ENCODE peak calls at places on chromosomes 12 and 14, in four cellular contexts. One of them, this sample, is unnamed.

GRCh38 chr12:116761499-116761898 is 23.4 kb downstream of the RNFT2 start:
- DNase-seq in sigmoid colon: peak; percentile 30
- DNase-seq in lung: no peak
- DNase-seq in heart right ventricle: no peak
- DNase-seq in this sample: no peak

GRCh38 chr12:27478949-27479348 is 32.4 kb downstream of the SMCO2 start:
- DNase-seq in heart right ventricle: no peak
- DNase-seq in lung: no peak
- DNase-seq in sigmoid colon: no peak
- DNase-seq in this sample: no peak

GRCh38 chr12:79400481-79400880 is 290.3 kb downstream of the PAWR start:
- DNase-seq in heart right ventricle: no peak
- DNase-seq in lung: no peak
- DNase-seq in sigmoid colon: no peak
- DNase-seq in this sample: no peak

GRCh38 chr12:105013892-105014291 is 27.8 kb downstream of the NOPCHAP1 start:
- DNase-seq in lung: no peak
- DNase-seq in sigmoid colon: no peak
- DNase-seq in heart right ventricle: no peak
- DNase-seq in this sample: peak; percentile 6

GRCh38 chr12:121712462-121713256 is at the start of gene TMEM120B:
- DNase-seq in sigmoid colon: peak; percentile 93
- DNase-seq in heart right ventricle: peak; percentile 80
- DNase-seq in lung: peak; percentile 81
- DNase-seq in this sample: no peak

GRCh38 chr14:75714993-75715392 is 53.9 kb downstream of the TTLL5 start:
- DNase-seq in sigmoid colon: no peak
- DNase-seq in heart right ventricle: no peak
- DNase-seq in lung: no peak
- DNase-seq in this sample: no peak

GRCh38 chr12:53005215-53005985 is 856 bp upstream of the EIF4B start:
- DNase-seq in lung: peak; percentile 29
- DNase-seq in sigmoid colon: peak; percentile 68
- DNase-seq in heart right ventricle: no peak
- DNase-seq in this sample: no peak

GRCh38 chr14:96108061-96108795 is 69.1 kb downstream of the C14orf132 start:
- DNase-seq in lung: no peak
- DNase-seq in sigmoid colon: no peak
- DNase-seq in heart right ventricle: no peak
- DNase-seq in this sample: no peak

GRCh38 chr12:4034926-4035325 is 161.7 kb upstream of the PARP11 start:
- DNase-seq in heart right ventricle: no peak
- DNase-seq in sigmoid colon: no peak
- DNase-seq in lung: no peak
- DNase-seq in this sample: no peak

GRCh38 chr14:94043111-94043755 is 17.1 kb downstream of the OTUB2 start:
- DNase-seq in heart right ventricle: no peak
- DNase-seq in sigmoid colon: peak; percentile 60
- DNase-seq in lung: no peak
- DNase-seq in this sample: no peak

GRCh38 chr14:94722397-94722796 is 47.5 kb downstream of the GSC start:
- DNase-seq in sigmoid colon: no peak
- DNase-seq in heart right ventricle: no peak
- DNase-seq in lung: no peak
- DNase-seq in this sample: no peak

GRCh38 chr14:84029720-84030119 is 1500.2 kb upstream of the FLRT2 start:
- DNase-seq in sigmoid colon: no peak
- DNase-seq in lung: no peak
- DNase-seq in heart right ventricle: no peak
- DNase-seq in this sample: no peak

GRCh38 chr14:68627868-68628604 is 164.8 kb downstream of the ZFP36L1 start:
- DNase-seq in sigmoid colon: no peak
- DNase-seq in lung: no peak
- DNase-seq in heart right ventricle: no peak
- DNase-seq in this sample: peak; percentile 16

GRCh38 chr12:131619106-131619642 is 91.7 kb upstream of the SFSWAP start:
- DNase-seq in sigmoid colon: no peak
- DNase-seq in heart right ventricle: no peak
- DNase-seq in lung: no peak
- DNase-seq in this sample: no peak

GRCh38 chr12:113169697-113170096 is 15.6 kb downstream of the DDX54 start:
- DNase-seq in heart right ventricle: no peak
- DNase-seq in lung: no peak
- DNase-seq in sigmoid colon: no peak
- DNase-seq in this sample: no peak
- H3K4me1 ChIP-seq in heart right ventricle: no peaks in the 10 kb centered on the region
- H3K4me1 ChIP-seq in lung: no peaks in the 10 kb centered on the region
- H3K4me1 ChIP-seq in sigmoid colon: no peaks in the 10 kb centered on the region
- H3K4me1 ChIP-seq in this sample: no peaks in the 10 kb centered on the region

DNA sequence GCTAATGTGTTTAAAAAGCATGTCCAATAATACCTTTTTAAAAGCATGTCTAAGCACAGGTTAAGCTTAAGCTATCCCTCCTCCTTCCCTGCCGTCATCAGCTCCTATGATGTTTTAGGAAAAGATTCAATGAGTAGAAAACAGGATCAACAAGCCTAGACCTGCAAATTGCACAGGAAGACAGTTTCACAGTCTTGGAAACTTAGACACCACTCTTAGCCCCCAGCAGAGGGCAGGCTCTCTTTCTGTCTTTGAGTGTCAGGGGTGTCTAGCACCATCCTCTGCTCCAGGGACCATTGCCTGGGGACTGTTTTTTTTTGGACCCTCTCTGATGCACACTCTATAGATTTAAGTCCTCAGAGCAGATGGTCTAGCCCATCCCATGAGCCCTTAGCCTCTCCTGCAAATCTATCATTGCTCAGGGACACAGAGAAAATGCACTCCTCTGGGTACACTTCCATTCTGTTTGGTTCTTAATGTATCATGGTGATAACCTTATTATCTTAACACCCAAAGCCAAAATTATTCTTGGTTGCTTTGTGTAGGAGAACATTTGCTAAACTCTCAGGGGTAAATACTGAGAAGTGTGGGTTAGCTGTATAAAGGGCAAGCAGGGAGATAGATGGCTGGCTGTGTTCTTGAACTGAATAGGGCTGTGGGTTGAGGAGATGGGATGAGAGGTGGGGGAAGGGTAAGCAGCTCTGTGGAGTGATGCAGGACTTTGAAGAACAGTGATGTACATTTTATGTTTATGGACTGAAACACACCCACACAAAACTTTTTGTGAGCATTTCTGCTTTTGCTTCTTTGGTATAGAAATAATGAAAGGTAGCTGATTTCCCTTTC is 259.9 kb upstream of the DDHD1 start:
- DNase-seq in lung: no peak
- DNase-seq in sigmoid colon: no peak
- DNase-seq in heart right ventricle: no peak
- DNase-seq in this sample: peak; percentile 80
- TF ChIP-seq CTCF in lung: no peak
- TF ChIP-seq CTCF in sigmoid colon: no peak
- TF ChIP-seq CTCF in heart right ventricle: no peak
- TF ChIP-seq CTCF in this sample: peak; percentile 82

DNA sequence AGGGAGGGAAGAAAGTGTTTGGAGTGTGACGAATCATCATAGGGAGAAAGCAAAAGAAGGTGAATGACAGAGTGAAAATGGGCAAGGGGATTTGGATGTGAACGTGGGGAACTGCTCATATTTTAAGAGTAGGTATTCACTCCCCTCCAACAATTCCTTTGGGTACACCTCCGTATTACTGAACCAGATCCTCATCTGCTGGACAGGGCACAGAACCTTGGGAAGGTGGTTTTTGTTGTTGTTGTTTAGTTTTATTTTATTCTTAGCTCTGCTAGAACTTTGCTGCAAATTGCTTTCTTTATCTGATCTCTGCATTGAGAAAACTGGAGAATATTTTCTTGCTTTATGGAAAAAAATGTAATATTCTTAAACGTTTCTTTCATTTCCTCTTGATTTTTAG is 7.1 kb downstream of the SCN8A start:
- DNase-seq in lung: no peak
- DNase-seq in sigmoid colon: no peak
- DNase-seq in heart right ventricle: no peak
- DNase-seq in this sample: no peak
- H3K4me1 ChIP-seq in lung: no peaks in the 10 kb centered on the region
- H3K4me1 ChIP-seq in sigmoid colon: no peaks in the 10 kb centered on the region
- H3K4me1 ChIP-seq in heart right ventricle: no peaks in the 10 kb centered on the region
- H3K4me1 ChIP-seq in this sample: peaks cover 10% of the 10 kb centered on the region

GRCh38 chr14:106488293-106488692 is 961.9 kb downstream of the TMEM121 start:
- DNase-seq in sigmoid colon: no peak
- DNase-seq in lung: no peak
- DNase-seq in heart right ventricle: no peak
- DNase-seq in this sample: no peak

GRCh38 chr14:106490442-106490841 is 964.1 kb downstream of the TMEM121 start:
- DNase-seq in sigmoid colon: no peak
- DNase-seq in lung: no peak
- DNase-seq in heart right ventricle: no peak
- DNase-seq in this sample: no peak

GRCh38 chr14:106489112-106489881 is 962.9 kb downstream of the TMEM121 start:
- DNase-seq in lung: no peak
- DNase-seq in sigmoid colon: no peak
- DNase-seq in heart right ventricle: no peak
- DNase-seq in this sample: no peak

GRCh38 chr14:106493962-106494823 is 967.8 kb downstream of the TMEM121 start:
- DNase-seq in heart right ventricle: no peak
- DNase-seq in sigmoid colon: no peak
- DNase-seq in lung: no peak
- DNase-seq in this sample: no peak

DNA sequence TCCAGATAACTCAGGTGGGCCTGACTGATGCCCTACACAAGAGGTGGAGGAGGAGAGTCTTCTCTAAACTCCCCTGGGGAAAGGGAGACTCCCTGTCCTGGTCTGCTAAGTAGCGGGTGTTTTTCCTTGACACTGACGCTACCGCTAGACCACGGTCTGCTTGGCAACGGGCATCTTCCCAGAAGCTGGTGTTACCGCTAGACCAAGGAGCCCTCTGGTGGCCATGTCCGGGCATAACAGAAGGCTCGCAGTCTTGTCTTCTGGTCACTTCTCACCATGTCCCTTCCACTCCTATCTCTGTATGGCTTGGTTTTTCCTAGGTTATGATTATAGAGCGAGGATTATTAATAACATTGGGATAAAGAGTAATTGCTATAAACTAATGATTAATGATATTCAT is 965.5 kb downstream of the TMEM121 start:
- DNase-seq in lung: no peak
- DNase-seq in sigmoid colon: no peak
- DNase-seq in heart right ventricle: no peak
- DNase-seq in this sample: no peak
- TF ChIP-seq CTCF in lung: no peak
- TF ChIP-seq CTCF in sigmoid colon: no peak
- TF ChIP-seq CTCF in heart right ventricle: no peak
- TF ChIP-seq CTCF in this sample: peak; percentile 31

DNA sequence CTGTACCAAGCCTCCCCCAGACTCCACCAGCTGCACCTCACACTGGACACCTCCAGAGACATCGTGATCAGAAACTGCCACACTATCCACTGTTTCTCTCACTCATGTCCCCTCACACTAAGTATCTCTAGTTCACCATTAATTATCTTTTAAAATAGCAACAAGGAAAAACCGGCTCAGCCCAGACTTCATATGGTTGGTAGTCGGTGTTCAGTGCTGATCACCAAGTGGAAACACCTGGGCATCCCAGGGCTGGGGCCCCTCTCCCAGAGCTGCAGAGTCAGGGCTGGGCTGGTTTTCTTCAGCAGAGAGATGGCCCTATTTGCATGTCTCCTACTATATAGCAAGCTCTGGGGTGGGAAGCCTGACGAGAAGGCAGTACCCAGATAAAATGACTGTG is 1140.0 kb downstream of the TMEM121 start:
- DNase-seq in heart right ventricle: no peak
- DNase-seq in sigmoid colon: no peak
- DNase-seq in lung: no peak
- DNase-seq in this sample: no peak
- H3K4me1 ChIP-seq in heart right ventricle: no peaks in the 10 kb centered on the region
- H3K4me1 ChIP-seq in sigmoid colon: no peaks in the 10 kb centered on the region
- H3K4me1 ChIP-seq in lung: no peaks in the 10 kb centered on the region
- H3K4me1 ChIP-seq in this sample: no peaks in the 10 kb centered on the region

DNA sequence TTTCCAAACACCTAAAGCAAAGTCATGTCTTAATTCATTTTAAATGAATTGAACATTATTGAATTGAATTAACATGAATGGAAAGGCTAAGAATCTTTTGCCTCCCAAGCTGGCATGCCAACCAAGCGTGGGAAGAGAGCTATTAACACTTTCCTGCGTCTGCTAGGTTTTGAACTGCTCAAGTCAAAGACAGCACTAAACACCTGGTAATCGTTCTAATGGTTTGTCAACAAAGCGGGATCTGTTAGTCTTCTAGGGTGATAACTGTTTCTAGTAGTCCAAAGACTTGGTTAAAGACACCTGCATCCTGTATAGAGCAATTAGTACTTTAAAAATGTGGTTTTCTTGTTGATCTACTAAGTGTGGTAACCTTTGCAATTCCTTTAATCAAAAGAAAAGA is 164.2 kb upstream of the HMGA2 start:
- DNase-seq in heart right ventricle: no peak
- DNase-seq in sigmoid colon: no peak
- DNase-seq in lung: no peak
- DNase-seq in this sample: no peak
- TF ChIP-seq CTCF in heart right ventricle: no peak
- TF ChIP-seq CTCF in sigmoid colon: no peak
- TF ChIP-seq CTCF in lung: no peak
- TF ChIP-seq CTCF in this sample: no peak

GRCh38 chr12:12558291-12558690 is 4.4 kb downstream of the DUSP16 start:
- DNase-seq in heart right ventricle: no peak
- DNase-seq in lung: no peak
- DNase-seq in sigmoid colon: no peak
- DNase-seq in this sample: no peak
- H3K4me1 ChIP-seq in heart right ventricle: peaks cover 29% of the 10 kb centered on the region
- H3K4me1 ChIP-seq in lung: peaks cover 20% of the 10 kb centered on the region
- H3K4me1 ChIP-seq in sigmoid colon: no peaks in the 10 kb centered on the region
- H3K4me1 ChIP-seq in this sample: peaks cover 25% of the 10 kb centered on the region

This sample was measured in foreskin keratinocyte.